ENCODE peak calls at places on chromosomes 1 and 21, in five cellular contexts. D is foreskin fibroblast; E is NCI-H2081; L is stimulated activated CD4-positive, alpha-beta T cell treated with anti-CD3 and anti-CD28 coated beads, Interleukin-2, amount 100 ng/mL, for 48 hours; K is heart left ventricle. R is an unnamed sample.

GRCh38 chr1:12206792-12207424 is 22.9 kb upstream of the VPS13D start:
- DNase-seq in D (no peak), E (no peak), L (no peak), K (no peak), R (peak)

GRCh38 chr1:21963477-21964217 is 13.2 kb upstream of the CELA3B start:
- DNase-seq in D (peak), E (peak), L (peak), K (peak), R (peak)

GRCh38 chr1:29062157-29062942 is 61.4 kb downstream of the TMEM200B start:
- DNase-seq in D (no peak), E (no peak), L (no peak), K (no peak), R (no peak)

GRCh38 chr1:116811321-116811720 is 57.1 kb downstream of the CD2 start:
- DNase-seq in D (no peak), E (no peak), L (no peak), K (no peak), R (no peak)

GRCh38 chr21:35614412-35614901 is 445.9 kb downstream of the SETD4 start:
- DNase-seq in D (peak), E (no peak), L (no peak), K (no peak), R (no peak)

GRCh38 chr1:75174031-75174760 is 40.0 kb downstream of the LHX8 start:
- DNase-seq in D (no peak), E (no peak), L (no peak), K (no peak), R (no peak)

GRCh38 chr1:28915036-28915895 is 897 bp downstream of the EPB41 start:
- DNase-seq in D (peak), E (no peak), L (no peak), K (no peak), R (peak)

GRCh38 chr1:78095618-78096416 is 50.1 kb downstream of the GIPC2 start:
- DNase-seq in D (peak), E (no peak), L (no peak), K (no peak), R (no peak)

GRCh38 chr1:19074361-19074901 is 118.0 kb upstream of the IFFO2 start:
- DNase-seq in D (no peak), E (no peak), L (peak), K (no peak), R (peak)

GRCh38 chr1:1914842-1915692 is at the start of gene CALML6:
- DNase-seq in D (no peak), E (no peak), L (no peak), K (no peak), R (no peak)

GRCh38 chr21:16243396-16243795 is 513.6 kb downstream of the USP25 start:
- DNase-seq in D (no peak), E (no peak), L (no peak), K (no peak), R (peak)

R was measured in DMS79 treated with DMSO at 0.1 percent for 48 hours.